ENCODE peak calls at places on chromosome 14, in nine cellular contexts. R is stimulated activated naive B cell treated with anti-CD40 and anti-IgM and Interleukin-4, amounts not matched to agents 10 μg/mL and 1 μg/mL and 100 μg/mL, for 72 hours; G is HTR-8/SVneo; Y is adipocyte; E is T-helper 2 cell; P is spleen; T is stimulated activated CD4-positive, alpha-beta T cell treated with anti-CD3 and anti-CD28 coated beads, Interleukin-2, amount 100 ng/mL, for 48 hours; C is HT1080; I is NCI-H1105. F is an unnamed sample.
A peak's percentile ranks its signal among the peaks of the same experiment; 100 is the strongest.

GRCh38 chr14:21868442-21869046 is 194.9 kb upstream of the OR4E1 start:
- DNase-seq in R (peak; percentile 21), G (peak; percentile 5), Y (peak; percentile 24), E (peak; percentile 72), P (no peak), T (peak; percentile 71), C (peak; percentile 47), I (peak; percentile 17), F (peak; percentile 69)

GRCh38 chr14:61891251-61891650 is 129.0 kb downstream of the SNAPC1 start:
- DNase-seq in R (no peak), G (no peak), Y (peak; percentile 21), E (no peak), P (no peak), T (no peak), C (peak; percentile 23), I (no peak), F (no peak)

GRCh38 chr14:103329421-103330347 is 4.4 kb upstream of the EIF5 start:
- DNase-seq in R (no peak), G (no peak), Y (no peak), E (no peak), P (no peak), T (no peak), C (peak; percentile 37), I (no peak), F (peak; percentile 18)

GRCh38 chr14:105473033-105473676 is 1.5 kb upstream of the CRIP2 start:
- DNase-seq in R (no peak), G (no peak), Y (no peak), E (no peak), P (no peak), T (no peak), C (no peak), I (peak; percentile 69), F (no peak)

GRCh38 chr14:62081012-62081612 is 318.9 kb downstream of the SNAPC1 start:
- DNase-seq in R (peak; percentile 43), G (no peak), Y (no peak), E (no peak), P (peak; percentile 80), T (no peak), C (no peak), I (no peak), F (peak; percentile 90)

GRCh38 chr14:34355584-34356266 is 106.3 kb downstream of the SPTSSA start:
- DNase-seq in R (no peak), G (no peak), Y (peak; percentile 78), E (no peak), P (no peak), T (no peak), C (peak; percentile 90), I (no peak), F (no peak)

GRCh38 chr14:100296106-100296651 is 10.1 kb downstream of the SLC25A29 start:
- DNase-seq in R (no peak), G (no peak), Y (no peak), E (no peak), P (peak; percentile 44), T (no peak), C (no peak), I (no peak), F (no peak)

GRCh38 chr14:88478931-88479330 is 75.9 kb downstream of the PTPN21 start:
- DNase-seq in R (no peak), G (no peak), Y (no peak), E (no peak), P (no peak), T (no peak), C (no peak), I (no peak), F (no peak)

GRCh38 chr14:36863271-36863670 is 201.6 kb downstream of the PAX9 start:
- DNase-seq in R (no peak), G (no peak), Y (peak; percentile 36), E (no peak), P (no peak), T (no peak), C (no peak), I (no peak), F (no peak)

GRCh38 chr14:54621686-54622085 is 54.8 kb downstream of the SAMD4A start:
- DNase-seq in R (no peak), G (no peak), Y (peak; percentile 29), E (no peak), P (no peak), T (no peak), C (no peak), I (no peak), F (no peak)

GRCh38 chr14:77040309-77040994 is 11.9 kb upstream of the IRF2BPL start:
- DNase-seq in R (peak; percentile 90), G (peak; percentile 94), Y (peak; percentile 98), E (peak; percentile 87), P (peak; percentile 99), T (peak; percentile 91), C (peak; percentile 98), I (peak; percentile 100), F (peak; percentile 94)

GRCh38 chr14:65281991-65282908 is 130.3 kb upstream of the FUT8 start:
- DNase-seq in R (no peak), G (peak; percentile 95), Y (peak; percentile 64), E (no peak), P (no peak), T (no peak), C (peak; percentile 93), I (no peak), F (peak; percentile 58)

GRCh38 chr14:51821822-51822221 is 38.6 kb upstream of the GNG2 start:
- DNase-seq in R (no peak), G (no peak), Y (peak; percentile 77), E (no peak), P (no peak), T (no peak), C (no peak), I (no peak), F (no peak)

GRCh38 chr14:21882226-21882625 is 208.6 kb upstream of the OR4E1 start:
- DNase-seq in R (no peak), G (no peak), Y (no peak), E (no peak), P (no peak), T (no peak), C (no peak), I (no peak), F (no peak)

GRCh38 chr14:104657563-104658324 is 31.7 kb upstream of the INF2 start:
- DNase-seq in R (peak; percentile 74), G (no peak), Y (no peak), E (no peak), P (peak; percentile 94), T (no peak), C (no peak), I (no peak), F (peak; percentile 98)

GRCh38 chr14:24984846-24985589 is 64.9 kb downstream of the STXBP6 start:
- DNase-seq in R (no peak), G (no peak), Y (no peak), E (no peak), P (no peak), T (no peak), C (no peak), I (peak; percentile 62), F (no peak)

GRCh38 chr14:104427126-104427851 is 152.3 kb upstream of the C14orf180 start:
- DNase-seq in R (no peak), G (no peak), Y (no peak), E (no peak), P (no peak), T (no peak), C (no peak), I (no peak), F (no peak)

GRCh38 chr14:97703006-97703760 is 906.0 kb downstream of the VRK1 start:
- DNase-seq in R (no peak), G (no peak), Y (no peak), E (no peak), P (no peak), T (no peak), C (no peak), I (no peak), F (no peak)